ENCODE peak calls at places on chromosomes 1 and 21, in five cellular contexts. J is astrocyte, W is small intestine, K is ovary, U is A673. H is an unnamed sample.

GRCh38 chr1:226351709-226352108 is 42.7 kb upstream of the LIN9 start:
- DNase-seq in U (peak; percentile 31), J (no peak), K (no peak), W (no peak), H (no peak)

GRCh38 chr1:151853411-151853930 is at the start of gene THEM5:
- DNase-seq in W (no peak), J (no peak), K (no peak), U (no peak), H (no peak)

GRCh38 chr1:176795929-176796328 is 333.0 kb downstream of the PAPPA2 start:
- DNase-seq in U (no peak), K (no peak), W (no peak), J (no peak), H (no peak)

GRCh38 chr1:231390071-231390470 is 32.0 kb downstream of the EGLN1 start:
- DNase-seq in W (no peak), U (no peak), J (peak; percentile 89), K (no peak), H (no peak)

GRCh38 chr1:27668808-27669723 is 2.9 kb downstream of the IFI6 start:
- DNase-seq in J (no peak), W (peak; percentile 60), U (peak; percentile 74), K (peak; percentile 68), H (peak; percentile 88)

GRCh38 chr1:16015960-16016901 is 1.6 kb downstream of the HSPB7 start:
- DNase-seq in U (no peak), J (no peak), K (no peak), W (no peak), H (no peak)

GRCh38 chr1:155940993-155941844 is at the start of gene RXFP4:
- DNase-seq in K (no peak), W (peak; percentile 88), J (peak; percentile 14), U (peak; percentile 30), H (no peak)

GRCh38 chr1:3573499-3573898 is 37.8 kb downstream of the MEGF6 start:
- DNase-seq in W (no peak), U (no peak), J (no peak), K (no peak), H (no peak)

GRCh38 chr1:243322326-243322725 is 66.5 kb downstream of the SDCCAG8 start:
- DNase-seq in J (no peak), W (no peak), K (no peak), U (no peak), H (no peak)

GRCh38 chr1:6753320-6754140 is 31.7 kb upstream of the CAMTA1 start:
- DNase-seq in K (no peak), W (no peak), U (no peak), J (no peak), H (no peak)

GRCh38 chr1:234851450-234852438 is 241.8 kb upstream of the IRF2BP2 start:
- DNase-seq in K (no peak), U (no peak), J (peak; percentile 56), W (peak; percentile 45), H (no peak)

GRCh38 chr1:55690366-55690765 is 475.2 kb upstream of the USP24 start:
- DNase-seq in U (no peak), J (no peak), K (no peak), W (no peak), H (no peak)
- H3K4me3 ChIP-seq in U (no peak overlapping the region), J (no peak overlapping the region), K (no peak overlapping the region), W (no peak overlapping the region), H (no peak overlapping the region)

GRCh38 chr21:38254970-38255369 is 1.8 kb upstream of the KCNJ15 start:
- DNase-seq in K (no peak), W (no peak), J (no peak), U (no peak), H (no peak)

GRCh38 chr21:38259665-38260064 is 2.9 kb downstream of the KCNJ15 start:
- DNase-seq in W (no peak), K (no peak), J (no peak), U (no peak), H (no peak)

GRCh38 chr21:38255718-38256117 is 1.1 kb upstream of the KCNJ15 start:
- DNase-seq in W (no peak), K (no peak), U (no peak), J (no peak), H (no peak)

GRCh38 chr21:38258803-38259485 is 2.2 kb downstream of the KCNJ15 start:
- DNase-seq in J (peak; percentile 91), K (no peak), W (no peak), U (no peak), H (no peak)

GRCh38 chr21:38256599-38257302 is at the start of gene KCNJ15:
- DNase-seq in U (no peak), J (no peak), W (no peak), K (no peak), H (no peak)
- H3K4me3 ChIP-seq in U (no peak within 1 kb of the TSS), J (no peak within 1 kb of the TSS), W (no peak within 1 kb of the TSS), K (no peak within 1 kb of the TSS), H (no peak within 1 kb of the TSS)

DNA sequence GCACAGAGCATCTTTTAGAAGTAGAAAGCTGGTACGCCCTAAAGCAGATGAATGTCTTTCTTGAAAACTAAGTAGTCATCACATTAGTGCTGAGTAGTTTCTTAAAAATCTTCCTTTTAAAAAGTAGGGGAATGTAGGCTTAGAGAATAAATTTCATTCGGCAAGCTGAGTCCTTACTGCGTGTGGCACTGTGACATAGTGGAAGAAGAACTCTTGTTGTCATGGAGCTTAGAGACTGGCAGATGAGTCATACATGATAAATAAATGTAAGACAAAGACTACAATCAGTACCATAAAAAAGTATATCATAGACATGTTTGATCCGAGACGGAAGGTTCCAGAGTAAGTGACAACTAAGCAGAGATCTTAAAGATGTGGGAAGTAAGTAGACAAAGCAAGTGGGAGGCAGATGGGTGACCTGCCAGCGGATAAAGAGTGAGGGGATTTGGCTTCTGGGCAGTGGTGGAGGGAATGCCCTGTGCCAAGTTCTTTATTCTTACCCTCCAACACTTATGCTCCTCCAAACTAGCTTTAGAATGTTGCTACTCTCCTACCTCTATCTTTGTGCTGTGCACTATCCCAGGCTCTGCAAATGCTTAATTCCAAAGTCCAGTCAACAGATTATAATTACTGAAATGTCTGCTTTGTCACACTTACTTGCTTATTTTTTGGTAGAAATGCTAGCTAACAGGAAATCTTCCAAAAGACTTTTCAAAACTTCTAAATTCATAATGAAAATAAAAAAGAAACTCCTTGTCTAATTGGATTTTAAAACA is 608.5 kb upstream of the USP24 start:
- DNase-seq in J (peak; percentile 64), K (no peak), W (no peak), U (no peak), H (no peak)
- H3K4me3 ChIP-seq in J (no peak overlapping the region), K (no peak overlapping the region), W (no peak overlapping the region), U (no peak overlapping the region), H (no peak overlapping the region)

GRCh38 chr1:154440031-154440430 is 34.9 kb downstream of the IL6R start:
- DNase-seq in J (no peak), U (no peak), W (no peak), K (no peak), H (no peak)
- H3K4me3 ChIP-seq in J (no peak overlapping the region), U (no peak overlapping the region), W (no peak overlapping the region), K (no peak overlapping the region), H (no peak overlapping the region)

GRCh38 chr1:24965571-24965930 is 35.5 kb upstream of the RUNX3 start:
- DNase-seq in K (no peak), U (no peak), W (no peak), J (no peak), H (no peak)

GRCh38 chr1:24966121-24966723 is 36.1 kb upstream of the RUNX3 start:
- DNase-seq in J (no peak), W (no peak), U (no peak), K (no peak), H (no peak)

GRCh38 chr1:24963099-24963872 is 33.2 kb upstream of the RUNX3 start:
- DNase-seq in K (no peak), U (no peak), W (peak; percentile 44), J (no peak), H (peak; percentile 46)

GRCh38 chr1:24963943-24964677 is 34.0 kb upstream of the RUNX3 start:
- DNase-seq in U (no peak), W (no peak), J (no peak), K (no peak), H (no peak)

DNA sequence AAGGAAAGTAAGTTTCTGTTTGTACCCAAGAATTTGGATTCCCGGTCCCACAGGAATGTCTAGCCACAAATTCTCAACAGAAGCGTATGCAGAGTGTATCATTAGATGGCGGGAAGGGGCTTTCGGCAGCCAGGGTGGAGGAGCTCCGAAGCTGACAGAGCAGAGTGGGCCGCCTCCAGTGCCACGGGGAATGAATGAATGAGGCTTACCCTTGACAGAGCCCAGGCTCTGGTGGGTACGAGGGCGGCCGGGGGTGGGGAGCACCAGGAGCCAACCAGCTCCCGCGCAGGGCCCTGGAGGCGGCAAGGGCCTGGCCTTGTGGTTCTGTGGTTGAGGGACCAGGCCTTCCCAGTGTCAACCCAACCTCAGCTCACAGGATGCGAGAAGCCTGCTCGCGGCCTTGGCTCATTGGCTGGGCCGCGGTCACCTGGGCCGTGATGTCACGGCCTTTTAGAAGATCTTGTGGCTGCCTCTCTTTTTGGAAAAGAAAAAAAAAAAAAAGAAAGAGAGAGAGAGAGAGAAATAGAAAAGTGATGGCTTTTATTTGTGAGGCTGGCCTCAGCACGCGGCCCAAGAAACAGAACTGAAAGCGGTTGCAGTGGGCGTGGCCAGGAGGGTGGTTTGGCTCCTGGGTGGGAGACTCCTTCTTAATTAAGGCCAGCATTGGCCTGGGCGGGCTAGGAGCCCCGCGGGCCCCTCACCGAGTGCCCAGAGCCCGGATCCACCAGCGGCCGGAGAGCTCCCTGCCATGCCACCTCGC is 34.9 kb upstream of the RUNX3 start:
- DNase-seq in W (peak; percentile 77), J (peak; percentile 93), U (no peak), K (no peak), H (peak; percentile 98)
- H3K4me3 ChIP-seq in W (no peak overlapping the region), J (no peak overlapping the region), U (no peak overlapping the region), K (no peak overlapping the region), H (peak overlapping the region; percentile 53)